ENCODE peak calls at places on chromosomes 5 and 9, in seven cellular contexts. G is mammary epithelial cell; V is Karpas-422; T is left ventricle myocardium inferior; D is Peyer's patch; P is endodermal cell; E is naive thymus-derived CD4-positive, alpha-beta T cell. M is an unnamed sample. For H3K9me3, the result is how much of the 10 kb centered on the place peaks cover.

GRCh38 chr5:36150676-36151433 is 832 bp downstream of the LMBRD2 start:
- DNase-seq in G (peak), V (peak), T (no peak), D (peak), P (peak), E (peak), M (peak)

GRCh38 chr5:128264567-128264966 is 181.0 kb downstream of the SLC12A2 start:
- DNase-seq in G (no peak), V (no peak), T (no peak), D (no peak), P (no peak), E (no peak), M (no peak)

GRCh38 chr5:151805414-151806225 is 33.9 kb downstream of the G3BP1 start:
- DNase-seq in G (no peak), V (no peak), T (no peak), D (no peak), P (no peak), E (no peak), M (peak)

GRCh38 chr5:7926296-7926695 is 57.3 kb downstream of the MTRR start:
- DNase-seq in G (peak), V (no peak), T (no peak), D (no peak), P (no peak), E (no peak), M (peak)

GRCh38 chr9:83933804-83934203 is 12.6 kb upstream of the KIF27 start:
- DNase-seq in G (no peak), V (no peak), T (no peak), D (no peak), P (no peak), E (no peak), M (peak)

GRCh38 chr9:36163049-36163839 is 5.9 kb upstream of the CCIN start:
- DNase-seq in G (no peak), V (no peak), T (peak), D (no peak), P (peak), E (no peak), M (peak)

GRCh38 chr9:99361827-99362226 is 139.7 kb downstream of the SEC61B start:
- DNase-seq in G (no peak), V (no peak), T (no peak), D (no peak), P (peak), E (no peak), M (no peak)

GRCh38 chr5:12385095-12385494 is 480.8 kb upstream of the CTNND2 start:
- DNase-seq in G (no peak), V (no peak), T (no peak), D (no peak), P (no peak), E (no peak), M (no peak)

GRCh38 chr9:18405240-18405639 is 68.7 kb upstream of the ADAMTSL1 start:
- DNase-seq in G (peak), V (no peak), T (no peak), D (no peak), P (no peak), E (no peak), M (no peak)

GRCh38 chr5:143372187-143372829 is 31.2 kb downstream of the NR3C1 start:
- DNase-seq in G (peak), V (no peak), T (no peak), D (no peak), P (no peak), E (no peak), M (no peak)

GRCh38 chr5:139699352-139699751 is 51.2 kb downstream of the CXXC5 start:
- DNase-seq in G (no peak), V (no peak), T (no peak), D (no peak), P (peak), E (no peak), M (no peak)

GRCh38 chr9:77402286-77402685 is 225.0 kb downstream of the VPS13A start:
- DNase-seq in G (no peak), V (no peak), T (no peak), D (no peak), P (no peak), E (no peak), M (no peak)

GRCh38 chr5:81288021-81288433 is 13.4 kb upstream of the ZCCHC9 start:
- DNase-seq in G (no peak), V (peak), T (no peak), D (no peak), P (no peak), E (no peak), M (no peak)

GRCh38 chr5:81292130-81292529 is 9.3 kb upstream of the ZCCHC9 start:
- DNase-seq in G (no peak), V (no peak), T (no peak), D (no peak), P (no peak), E (no peak), M (no peak)

GRCh38 chr5:81286059-81286617 is 15.2 kb upstream of the ZCCHC9 start:
- DNase-seq in G (no peak), V (no peak), T (no peak), D (no peak), P (peak), E (no peak), M (no peak)

DNA sequence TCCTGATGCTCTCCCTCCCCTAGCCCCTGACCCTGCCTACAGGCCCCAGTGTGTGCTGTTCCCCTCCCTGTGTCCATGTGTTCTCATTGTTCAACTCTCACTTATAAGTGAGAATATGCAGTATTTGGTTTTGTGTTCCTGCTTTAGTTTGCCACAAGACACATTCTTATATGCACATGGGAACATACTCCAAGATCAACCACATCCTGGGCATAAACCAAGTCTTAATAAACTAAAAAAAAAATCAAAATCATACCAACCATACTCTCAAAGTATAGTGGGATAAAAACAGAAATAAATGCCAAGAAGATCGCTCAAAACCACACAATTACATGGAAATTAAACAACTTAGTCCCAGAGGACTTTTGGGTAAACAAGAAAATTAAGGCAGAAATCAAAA is 11.2 kb upstream of the ZCCHC9 start:
- DNase-seq in G (no peak), V (no peak), T (no peak), D (no peak), P (no peak), E (no peak), M (no peak)
- H3K9me3 ChIP-seq in G (under half), V (under half), T (under half), D (under half), P (under half), E (under half), M (under half)

DNA sequence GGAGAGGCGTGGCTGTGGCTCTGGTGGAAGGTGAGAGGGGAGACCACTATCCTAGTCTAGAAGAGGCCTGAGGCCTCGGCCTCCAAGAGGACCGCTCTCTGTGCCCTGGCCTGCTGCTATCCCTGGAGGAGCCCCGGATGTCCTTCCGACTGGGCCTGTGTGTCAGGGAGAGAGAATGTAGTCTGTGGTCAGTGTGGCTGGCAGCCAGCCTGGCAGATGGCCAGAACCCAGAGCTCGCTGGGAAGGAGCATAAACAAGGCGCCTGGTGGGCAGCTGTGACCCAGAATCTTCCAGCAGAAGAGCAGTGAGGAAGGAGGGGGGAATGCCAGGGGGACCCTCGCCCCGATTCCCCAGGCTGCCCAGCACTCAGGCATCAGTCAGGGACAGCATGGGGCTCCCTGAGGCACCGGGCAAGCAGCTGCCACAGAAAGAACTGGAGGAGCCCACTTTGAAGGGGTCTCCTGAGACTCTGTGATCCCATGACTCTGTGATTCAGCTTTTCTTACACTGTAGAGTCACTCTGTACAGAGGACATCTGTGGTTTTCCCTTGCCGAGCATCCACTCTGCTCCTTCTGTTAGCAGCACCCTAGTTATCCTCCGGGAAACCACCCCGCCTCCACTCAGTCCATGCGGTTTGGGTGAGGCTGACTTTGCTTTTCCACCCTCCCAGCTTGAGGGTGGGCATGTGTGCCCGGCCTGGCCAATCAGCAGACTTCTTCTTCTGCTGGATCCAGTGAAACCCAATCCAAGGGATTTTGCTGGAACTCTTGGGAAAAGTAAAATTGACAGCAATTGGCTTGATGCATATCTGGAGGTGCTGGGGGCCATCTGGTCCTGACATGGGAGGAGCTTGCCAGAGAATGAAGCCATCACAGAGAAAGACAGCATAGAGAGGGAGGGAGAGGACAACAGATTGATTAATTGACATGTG is 46.2 kb upstream of the PWWP2A start:
- DNase-seq in G (peak), V (no peak), T (peak), D (peak), P (peak), E (no peak), M (peak)
- H3K4me3 ChIP-seq in G (peak), V (no peak), T (peak), D (no peak), P (no peak), E (no peak), M (no peak)

GRCh38 chr5:158392753-158393152 is 533.8 kb upstream of the CLINT1 start:
- DNase-seq in G (no peak), V (no peak), T (no peak), D (no peak), P (no peak), E (no peak), M (no peak)
- H3K9me3 ChIP-seq in G (under half), V (under half), T (under half), D (under half), P (under half), E (under half), M (under half)

DNA sequence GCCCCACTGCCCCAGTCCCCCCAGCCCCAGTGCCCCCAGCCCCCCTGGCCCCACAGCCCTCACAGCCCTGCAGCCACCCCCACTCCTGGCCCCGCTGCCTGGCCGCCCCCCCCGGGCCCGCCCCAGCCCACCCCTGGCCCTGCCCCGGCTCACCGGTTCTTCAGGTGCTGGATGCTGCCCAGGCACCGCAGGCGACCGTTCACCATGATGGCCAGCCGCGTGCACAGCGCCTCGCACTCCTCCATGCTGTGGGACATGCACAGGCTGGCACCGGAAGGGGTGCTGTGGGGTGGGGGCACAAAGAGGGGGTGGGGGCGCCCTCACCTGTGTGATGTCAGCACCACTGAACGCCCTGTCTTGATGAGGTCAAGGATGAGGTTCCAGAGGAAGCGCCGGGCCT is 12.8 kb upstream of the CLIC3 start:
- DNase-seq in G (no peak), V (no peak), T (no peak), D (no peak), P (no peak), E (no peak), M (no peak)
- H3K4me3 ChIP-seq in G (no peak), V (no peak), T (no peak), D (no peak), P (no peak), E (no peak), M (no peak)

GRCh38 chr5:141298376-141298775 is 5.5 kb downstream of the SLC25A2 start:
- DNase-seq in G (no peak), V (no peak), T (no peak), D (no peak), P (no peak), E (no peak), M (peak)

GRCh38 chr5:141306630-141307029 is 2.8 kb upstream of the SLC25A2 start:
- DNase-seq in G (no peak), V (no peak), T (no peak), D (no peak), P (no peak), E (no peak), M (no peak)

DNA sequence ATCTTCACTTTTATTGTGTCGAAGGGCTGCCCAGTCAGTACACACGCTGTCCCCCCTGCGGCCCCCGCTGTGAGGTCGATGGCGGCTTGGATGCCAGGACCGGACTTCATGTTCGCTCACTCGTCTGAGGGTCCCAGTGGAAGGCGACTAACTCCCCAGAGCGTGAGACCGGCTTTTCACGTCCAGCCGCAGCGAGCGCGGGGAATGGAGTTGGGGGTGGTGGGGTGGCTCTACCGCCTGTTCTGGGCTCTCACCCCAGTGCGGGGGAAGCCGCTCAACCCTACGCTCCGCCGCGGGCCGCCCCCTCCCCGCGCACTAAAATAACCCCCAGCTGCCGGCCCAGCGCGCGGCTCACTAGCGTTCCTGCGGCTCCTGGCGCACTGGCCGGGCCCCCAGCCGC is at the start of gene SLC25A2:
- DNase-seq in G (no peak), V (no peak), T (no peak), D (no peak), P (no peak), E (no peak), M (no peak)
- H3K9me3 ChIP-seq in G (under half), V (under half), T (half or more), D (half or more), P (under half), E (half or more), M (under half)

GRCh38 chr5:88836195-88836838 is 46.7 kb downstream of the MEF2C start:
- DNase-seq in G (peak), V (no peak), T (peak), D (no peak), P (peak), E (no peak), M (peak)
- H3K4me3 ChIP-seq in G (no peak), V (no peak), T (peak), D (peak), P (no peak), E (no peak), M (no peak)

DNA sequence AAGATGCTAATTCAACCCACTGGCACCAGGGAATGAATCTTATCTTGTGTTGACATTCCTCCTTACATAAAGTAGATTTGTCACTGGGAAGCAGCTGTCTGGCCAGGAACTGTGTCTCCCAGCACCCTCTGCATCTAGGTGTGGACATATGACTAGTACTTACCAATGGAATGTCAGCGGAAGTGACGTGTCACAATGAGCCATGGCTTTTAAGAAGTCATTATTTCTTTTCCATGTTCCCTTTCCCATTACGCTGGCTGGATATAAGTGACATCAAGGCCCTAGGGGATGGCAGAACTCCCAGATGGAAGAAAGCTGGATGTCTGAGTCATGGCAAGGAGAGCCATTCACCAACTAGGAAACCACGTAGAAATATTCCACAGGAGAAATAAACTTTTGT is 84.7 kb upstream of the MAST4 start:
- DNase-seq in G (no peak), V (no peak), T (no peak), D (no peak), P (no peak), E (no peak), M (no peak)
- H3K9me3 ChIP-seq in G (under half), V (under half), T (under half), D (under half), P (under half), E (under half), M (under half)

GRCh38 chr5:107359033-107359915 is 311.5 kb downstream of the EFNA5 start:
- DNase-seq in G (peak), V (no peak), T (no peak), D (no peak), P (no peak), E (no peak), M (peak)

GRCh38 chr5:107365355-107366109 is 305.2 kb downstream of the EFNA5 start:
- DNase-seq in G (no peak), V (no peak), T (no peak), D (no peak), P (peak), E (no peak), M (peak)

GRCh38 chr5:107361945-107362344 is 308.8 kb downstream of the EFNA5 start:
- DNase-seq in G (peak), V (no peak), T (no peak), D (no peak), P (no peak), E (no peak), M (peak)

GRCh38 chr5:107364443-107365096 is 306.2 kb downstream of the EFNA5 start:
- DNase-seq in G (no peak), V (no peak), T (no peak), D (no peak), P (no peak), E (no peak), M (no peak)

DNA sequence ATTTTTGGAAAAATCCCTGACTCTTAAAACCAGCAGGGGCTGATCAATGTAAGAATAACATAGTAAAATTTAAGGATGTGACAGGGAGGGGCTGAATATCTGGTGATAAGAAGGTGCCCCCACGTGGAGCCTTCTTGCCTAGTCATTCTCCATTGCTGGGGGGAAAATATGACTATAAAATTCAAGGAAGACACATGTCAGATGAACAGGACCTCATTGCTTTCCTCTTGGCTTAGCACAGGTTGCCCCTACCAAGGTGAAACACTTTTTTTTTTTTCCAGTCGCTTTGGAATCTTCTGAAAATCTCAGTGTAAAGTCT is 310.9 kb downstream of the EFNA5 start:
- DNase-seq in G (peak), V (no peak), T (no peak), D (no peak), P (no peak), E (no peak), M (no peak)
- H3K4me3 ChIP-seq in G (no peak), V (no peak), T (no peak), D (no peak), P (no peak), E (no peak), M (no peak)

GRCh38 chr5:92424785-92425426 is 1041.8 kb upstream of the ARRDC3 start:
- DNase-seq in G (no peak), V (no peak), T (no peak), D (no peak), P (no peak), E (no peak), M (no peak)

DNA sequence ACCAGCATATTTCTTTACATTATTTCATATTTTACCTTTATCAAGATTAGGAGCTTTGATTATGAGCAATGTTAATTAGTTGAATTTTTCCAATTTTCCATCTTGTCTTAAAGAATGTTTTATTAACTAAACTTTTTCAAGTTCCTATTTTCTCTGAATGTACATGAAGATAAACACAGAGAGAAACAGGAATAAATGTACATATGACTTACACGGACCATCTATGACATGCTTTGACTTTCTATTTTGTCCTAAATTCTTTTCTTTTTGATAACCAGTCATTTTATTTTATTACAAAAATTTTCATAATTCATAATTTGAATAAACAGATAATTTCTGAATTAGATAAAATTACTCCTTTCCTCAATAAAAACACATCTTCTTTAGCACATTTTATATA is 1038.8 kb upstream of the ARRDC3 start:
- DNase-seq in G (no peak), V (no peak), T (no peak), D (no peak), P (no peak), E (no peak), M (no peak)
- H3K9me3 ChIP-seq in G (under half), V (under half), T (under half), D (under half), P (half or more), E (under half), M (under half)

GRCh38 chr5:115869256-115869655 is 27.5 kb downstream of the AP3S1 start:
- DNase-seq in G (no peak), V (no peak), T (no peak), D (no peak), P (no peak), E (no peak), M (no peak)
- H3K4me3 ChIP-seq in G (no peak), V (no peak), T (no peak), D (no peak), P (no peak), E (no peak), M (no peak)